ENCODE peak calls at places on chromosome 1, in ten cellular contexts. W, E, C, R, B, H, M, X, S and U are unnamed samples.

GRCh38 chr1:209490013-209490412 is 93.5 kb upstream of the CAMK1G start:
- DNase-seq in W (no peak), E (peak; percentile 26), C (no peak), R (no peak), B (no peak), H (no peak), M (peak; percentile 32), X (peak; percentile 8), S (no peak), U (peak; percentile 13)

GRCh38 chr1:116360435-116361173 is 12.4 kb upstream of the ATP1A1 start:
- DNase-seq in W (no peak), E (peak; percentile 51), C (no peak), R (no peak), B (peak; percentile 52), H (no peak), M (peak; percentile 54), X (peak; percentile 27), S (no peak), U (peak; percentile 44)

GRCh38 chr1:2803931-2804627 is 2.6 kb upstream of the TTC34 start:
- DNase-seq in W (peak; percentile 42), E (no peak), C (peak; percentile 57), R (no peak), B (no peak), H (no peak), M (no peak), X (no peak), S (no peak), U (no peak)

GRCh38 chr1:228102791-228103620 is at the start of gene C1orf35:
- DNase-seq in W (peak; percentile 96), E (peak; percentile 92), C (peak; percentile 97), R (peak; percentile 95), B (peak; percentile 94), H (peak; percentile 57), M (peak; percentile 88), X (peak; percentile 90), S (peak; percentile 94), U (peak; percentile 92)

GRCh38 chr1:44822131-44822701 is 13.9 kb downstream of the BTBD19 start:
- DNase-seq in W (no peak), E (no peak), C (no peak), R (no peak), B (no peak), H (no peak), M (no peak), X (no peak), S (no peak), U (no peak)

GRCh38 chr1:52002038-52002917 is 11.8 kb upstream of the RAB3B start:
- DNase-seq in W (no peak), E (peak; percentile 94), C (no peak), R (peak; percentile 86), B (peak; percentile 92), H (no peak), M (peak; percentile 93), X (peak; percentile 89), S (peak; percentile 53), U (peak; percentile 91)

GRCh38 chr1:179807691-179808485 is 64.8 kb downstream of the FAM163A start:
- DNase-seq in W (no peak), E (peak; percentile 90), C (no peak), R (no peak), B (no peak), H (no peak), M (peak; percentile 30), X (peak; percentile 87), S (no peak), U (peak; percentile 98)

GRCh38 chr1:29282924-29283803 is 46.8 kb downstream of the PTPRU start:
- DNase-seq in W (no peak), E (peak; percentile 73), C (no peak), R (peak; percentile 63), B (peak; percentile 59), H (no peak), M (peak; percentile 45), X (peak; percentile 86), S (no peak), U (peak; percentile 76)

DNA sequence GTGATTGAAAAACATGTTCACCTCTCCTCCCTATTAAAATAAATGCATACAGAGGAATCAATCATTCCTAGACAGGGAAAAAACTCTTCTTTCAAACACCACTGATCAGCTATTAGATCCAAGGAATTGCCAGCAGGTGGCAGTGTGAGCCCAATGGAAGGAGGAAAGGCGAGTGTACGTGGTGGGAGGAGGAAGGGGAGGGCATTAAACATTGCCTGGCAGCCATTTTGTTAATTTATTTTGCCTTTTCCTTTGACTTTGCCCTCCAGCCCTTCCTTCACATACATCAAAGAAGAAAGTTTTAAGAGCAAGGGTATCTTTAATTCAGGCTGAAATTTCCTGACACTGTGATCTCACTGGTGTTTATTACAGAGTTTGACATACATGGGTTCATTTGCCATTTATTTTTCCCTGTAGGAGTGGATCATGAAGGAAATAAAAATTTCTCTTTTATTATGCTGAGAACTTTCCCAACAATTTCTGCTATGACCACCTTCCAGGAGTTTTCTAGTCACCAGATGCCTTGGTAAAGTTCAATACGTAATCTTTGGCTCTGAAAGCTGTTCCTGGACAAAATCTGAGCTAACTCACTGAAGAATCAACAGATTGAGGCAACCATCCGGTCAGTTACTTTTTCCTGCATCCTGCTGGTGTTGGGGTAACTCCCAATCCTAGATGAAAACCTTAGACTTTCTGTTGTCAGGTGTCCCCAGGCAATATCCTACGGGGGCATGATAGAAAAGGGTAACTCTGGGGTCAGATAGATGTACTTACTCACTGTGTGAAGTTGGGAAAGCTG is 1.9 kb upstream of the GNAI3 start:
- DNase-seq in W (peak; percentile 87), E (peak; percentile 92), C (peak; percentile 83), R (peak; percentile 88), B (peak; percentile 92), H (peak; percentile 17), M (peak; percentile 89), X (peak; percentile 90), S (peak; percentile 90), U (peak; percentile 90)
- H3K4me3 ChIP-seq in W (peak overlapping the region; percentile 88), E (peak overlapping the region; percentile 92), C (peak overlapping the region; percentile 93), R (peak overlapping the region; percentile 95), B (peak overlapping the region; percentile 74), H (peak overlapping the region; percentile 96), M (peak overlapping the region; percentile 93), X (no peak overlapping the region), S (peak overlapping the region; percentile 98), U (peak overlapping the region; percentile 93)

DNA sequence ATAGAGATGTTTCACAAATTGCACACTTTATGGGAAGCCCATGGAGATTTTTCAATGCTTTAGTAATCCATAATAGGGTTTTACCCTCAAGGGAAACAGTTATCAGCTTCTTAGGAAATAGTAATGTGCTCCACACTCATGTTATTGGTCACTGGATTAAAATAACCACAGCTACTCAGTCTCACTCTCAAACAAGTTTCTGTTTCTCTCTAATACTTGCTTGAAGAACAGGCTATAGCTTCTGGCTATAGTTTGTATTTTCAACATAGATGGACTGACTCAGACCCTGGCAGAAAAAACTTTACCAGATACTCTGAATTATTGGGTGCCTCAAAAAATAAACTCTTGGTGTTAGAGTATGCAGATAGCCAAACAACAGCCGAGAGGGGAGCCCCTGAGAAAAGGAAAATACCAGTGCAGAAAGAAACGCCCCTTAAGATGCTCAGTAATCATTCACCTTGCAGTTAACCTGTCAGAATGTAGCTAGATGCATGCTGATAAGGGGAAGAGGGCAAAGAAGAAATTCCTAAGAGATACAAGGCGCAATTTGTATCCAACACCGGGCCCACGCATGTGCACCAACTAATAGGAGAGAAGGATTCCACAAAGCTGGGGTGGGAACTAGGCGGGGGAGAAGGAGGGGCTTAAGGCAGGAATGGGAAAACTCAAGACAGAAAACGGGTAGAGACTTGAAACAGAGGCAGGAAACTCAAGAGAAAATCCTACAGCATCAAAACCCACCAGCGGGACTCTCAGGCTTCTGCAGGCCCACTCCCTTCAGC is 30.4 kb upstream of the PDE4B start:
- DNase-seq in W (no peak), E (peak; percentile 1), C (no peak), R (no peak), B (no peak), H (no peak), M (peak; percentile 7), X (peak; percentile 7), S (no peak), U (peak; percentile 51)
- H3K4me3 ChIP-seq in W (no peak overlapping the region), E (no peak overlapping the region), C (no peak overlapping the region), R (no peak overlapping the region), B (no peak overlapping the region), H (no peak overlapping the region), M (no peak overlapping the region), X (no peak overlapping the region), S (no peak overlapping the region), U (peak overlapping the region; percentile 20)

GRCh38 chr1:156675271-156675708 is 1.9 kb downstream of the NES start:
- DNase-seq in W (no peak), E (no peak), C (no peak), R (no peak), B (no peak), H (no peak), M (peak; percentile 42), X (no peak), S (no peak), U (no peak)

GRCh38 chr1:156675715-156676311 is 1.4 kb downstream of the NES start:
- DNase-seq in W (no peak), E (no peak), C (no peak), R (no peak), B (no peak), H (no peak), M (no peak), X (peak; percentile 62), S (no peak), U (no peak)

GRCh38 chr1:156677616-156678596 is 699 bp upstream of the NES start:
- DNase-seq in W (peak; percentile 62), E (peak; percentile 87), C (no peak), R (peak; percentile 68), B (peak; percentile 54), H (no peak), M (peak; percentile 84), X (peak; percentile 95), S (peak; percentile 53), U (peak; percentile 86)

GRCh38 chr1:156676450-156676819 is 772 bp downstream of the NES start:
- DNase-seq in W (no peak), E (no peak), C (no peak), R (no peak), B (no peak), H (no peak), M (no peak), X (no peak), S (no peak), U (no peak)

DNA sequence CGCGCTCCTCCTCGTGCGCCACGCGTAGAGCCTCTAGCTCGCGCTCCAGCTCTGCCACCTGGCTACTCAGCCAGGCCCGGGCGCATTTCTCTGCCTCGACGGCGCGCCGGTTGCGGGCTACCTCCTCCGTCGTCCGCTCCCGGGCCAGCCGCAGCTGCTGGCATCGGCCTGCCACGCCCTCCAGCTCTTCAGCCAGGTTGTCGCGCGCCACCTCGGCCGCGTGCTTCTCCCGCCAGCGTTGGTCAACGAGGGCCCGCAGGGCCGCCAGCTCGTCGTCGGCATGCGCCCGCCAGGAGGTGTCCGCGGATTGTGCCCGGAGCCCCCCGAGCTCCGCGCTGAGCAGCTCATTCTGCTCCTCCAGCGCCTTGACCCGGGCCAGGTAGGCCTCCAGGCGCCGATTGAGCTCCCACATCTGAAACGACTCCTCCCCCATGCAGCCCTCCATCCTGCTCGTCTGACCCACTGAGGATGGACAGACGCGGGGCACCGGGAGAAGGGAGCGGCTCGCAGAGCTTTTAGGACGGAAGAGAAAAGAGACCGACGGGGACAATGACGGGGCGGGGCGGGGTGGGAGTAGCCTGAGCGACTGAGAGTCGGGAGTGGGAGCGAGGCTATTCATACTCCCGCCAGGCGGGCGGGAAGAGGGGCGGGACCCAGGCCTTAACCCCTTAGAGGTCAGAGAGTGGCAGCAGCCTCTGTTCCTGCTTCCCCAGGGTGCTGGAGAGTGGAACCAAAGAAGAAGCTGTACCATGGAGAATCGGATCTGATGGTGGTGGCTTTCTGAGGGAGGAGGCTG is at the start of gene NES:
- DNase-seq in W (no peak), E (peak; percentile 60), C (no peak), R (no peak), B (no peak), H (no peak), M (peak; percentile 50), X (peak; percentile 90), S (no peak), U (peak; percentile 54)
- H3K4me3 ChIP-seq in W (peak within 1 kb of the TSS; percentile 64), E (peak within 1 kb of the TSS; percentile 58), C (peak within 1 kb of the TSS; percentile 58), R (no peak within 1 kb of the TSS), B (no peak within 1 kb of the TSS), H (peak within 1 kb of the TSS; percentile 42), M (peak within 1 kb of the TSS; percentile 53), X (peak within 1 kb of the TSS; percentile 62), S (peak within 1 kb of the TSS; percentile 0), U (peak within 1 kb of the TSS; percentile 54)

GRCh38 chr1:230232352-230232751 is 165.3 kb downstream of the GALNT2 start:
- DNase-seq in W (no peak), E (peak; percentile 57), C (no peak), R (no peak), B (no peak), H (no peak), M (peak; percentile 56), X (peak; percentile 12), S (no peak), U (no peak)

GRCh38 chr1:230230273-230230672 is 163.2 kb downstream of the GALNT2 start:
- DNase-seq in W (no peak), E (peak; percentile 18), C (no peak), R (no peak), B (no peak), H (no peak), M (no peak), X (no peak), S (no peak), U (no peak)

GRCh38 chr1:230230948-230231738 is 164.1 kb downstream of the GALNT2 start:
- DNase-seq in W (no peak), E (no peak), C (no peak), R (no peak), B (no peak), H (no peak), M (peak; percentile 29), X (no peak), S (no peak), U (no peak)

GRCh38 chr1:230233786-230234185 is 166.7 kb downstream of the GALNT2 start:
- DNase-seq in W (no peak), E (no peak), C (no peak), R (no peak), B (no peak), H (no peak), M (no peak), X (no peak), S (no peak), U (no peak)

GRCh38 chr1:230231739-230232075 is 164.7 kb downstream of the GALNT2 start:
- DNase-seq in W (peak; percentile 91), E (peak; percentile 86), C (peak; percentile 89), R (no peak), B (no peak), H (no peak), M (peak; percentile 88), X (peak; percentile 55), S (no peak), U (peak; percentile 71)
- H3K4me3 ChIP-seq in W (peak overlapping the region; percentile 27), E (peak overlapping the region; percentile 38), C (peak overlapping the region; percentile 29), R (no peak overlapping the region), B (no peak overlapping the region), H (no peak overlapping the region), M (peak overlapping the region; percentile 13), X (no peak overlapping the region), S (no peak overlapping the region), U (no peak overlapping the region)